ENCODE peak calls at places on chromosomes 6 and 20, in seven cellular contexts. One of them, this sample, is unnamed.

GRCh38 chr20:36775196-36775595 is 1.6 kb upstream of the DSN1 start:
- DNase-seq in GM12865: no peak
- DNase-seq in AG10803: no peak
- DNase-seq in CD14-positive monocyte: no peak
- DNase-seq in stomach: no peak
- DNase-seq in prostate gland: peak
- DNase-seq in PC-3: no peak
- DNase-seq in this sample: no peak

GRCh38 chr6:30556006-30556713 is at the start of gene GNL1:
- DNase-seq in GM12865: peak
- DNase-seq in AG10803: peak
- DNase-seq in CD14-positive monocyte: peak
- DNase-seq in stomach: peak
- DNase-seq in prostate gland: peak
- DNase-seq in PC-3: peak
- DNase-seq in this sample: peak

GRCh38 chr6:144855812-144856531 is 570.8 kb downstream of the UTRN start:
- DNase-seq in GM12865: no peak
- DNase-seq in AG10803: no peak
- DNase-seq in CD14-positive monocyte: no peak
- DNase-seq in stomach: no peak
- DNase-seq in prostate gland: no peak
- DNase-seq in PC-3: no peak
- DNase-seq in this sample: no peak

GRCh38 chr6:157873735-157874344 is 50.8 kb downstream of the SNX9 start:
- DNase-seq in GM12865: peak
- DNase-seq in AG10803: peak
- DNase-seq in CD14-positive monocyte: peak
- DNase-seq in stomach: peak
- DNase-seq in prostate gland: peak
- DNase-seq in PC-3: peak
- DNase-seq in this sample: peak

GRCh38 chr6:87700729-87701675 is 1.0 kb downstream of the AKIRIN2 start:
- DNase-seq in GM12865: peak
- DNase-seq in AG10803: peak
- DNase-seq in CD14-positive monocyte: peak
- DNase-seq in stomach: no peak
- DNase-seq in prostate gland: peak
- DNase-seq in PC-3: peak
- DNase-seq in this sample: peak

GRCh38 chr20:62258499-62259293 is 20.4 kb downstream of the OSBPL2 start:
- DNase-seq in GM12865: no peak
- DNase-seq in AG10803: peak
- DNase-seq in CD14-positive monocyte: no peak
- DNase-seq in stomach: no peak
- DNase-seq in prostate gland: no peak
- DNase-seq in PC-3: peak
- DNase-seq in this sample: no peak

GRCh38 chr6:166465671-166466087 is 82.9 kb upstream of the MPC1 start:
- DNase-seq in GM12865: no peak
- DNase-seq in AG10803: peak
- DNase-seq in CD14-positive monocyte: no peak
- DNase-seq in stomach: no peak
- DNase-seq in prostate gland: no peak
- DNase-seq in PC-3: no peak
- DNase-seq in this sample: no peak

GRCh38 chr20:48040051-48040450 is 254.8 kb upstream of the SULF2 start:
- DNase-seq in GM12865: no peak
- DNase-seq in AG10803: no peak
- DNase-seq in CD14-positive monocyte: no peak
- DNase-seq in stomach: no peak
- DNase-seq in prostate gland: no peak
- DNase-seq in PC-3: no peak
- DNase-seq in this sample: no peak

GRCh38 chr6:5752282-5752681 is 254.4 kb downstream of the NRN1 start:
- DNase-seq in GM12865: no peak
- DNase-seq in AG10803: peak
- DNase-seq in CD14-positive monocyte: no peak
- DNase-seq in stomach: no peak
- DNase-seq in prostate gland: no peak
- DNase-seq in PC-3: peak
- DNase-seq in this sample: no peak

GRCh38 chr6:137043710-137044365 is 927 bp downstream of the IL20RA start:
- DNase-seq in GM12865: no peak
- DNase-seq in AG10803: peak
- DNase-seq in CD14-positive monocyte: no peak
- DNase-seq in stomach: peak
- DNase-seq in prostate gland: peak
- DNase-seq in PC-3: peak
- DNase-seq in this sample: no peak

GRCh38 chr6:39196648-39197047 is 32.6 kb downstream of the KCNK5 start:
- DNase-seq in GM12865: no peak
- DNase-seq in AG10803: no peak
- DNase-seq in CD14-positive monocyte: no peak
- DNase-seq in stomach: no peak
- DNase-seq in prostate gland: no peak
- DNase-seq in PC-3: peak
- DNase-seq in this sample: no peak

GRCh38 chr6:39195792-39196385 is 33.4 kb downstream of the KCNK5 start:
- DNase-seq in GM12865: no peak
- DNase-seq in AG10803: no peak
- DNase-seq in CD14-positive monocyte: no peak
- DNase-seq in stomach: no peak
- DNase-seq in prostate gland: no peak
- DNase-seq in PC-3: no peak
- DNase-seq in this sample: no peak

GRCh38 chr6:39199541-39199940 is 29.7 kb downstream of the KCNK5 start:
- DNase-seq in GM12865: no peak
- DNase-seq in AG10803: no peak
- DNase-seq in CD14-positive monocyte: no peak
- DNase-seq in stomach: no peak
- DNase-seq in prostate gland: no peak
- DNase-seq in PC-3: no peak
- DNase-seq in this sample: no peak

GRCh38 chr6:39199976-39200375 is 29.3 kb downstream of the KCNK5 start:
- DNase-seq in GM12865: no peak
- DNase-seq in AG10803: no peak
- DNase-seq in CD14-positive monocyte: no peak
- DNase-seq in stomach: no peak
- DNase-seq in prostate gland: no peak
- DNase-seq in PC-3: no peak
- DNase-seq in this sample: no peak

GRCh38 chr6:39197521-39198500 is 31.5 kb downstream of the KCNK5 start:
- DNase-seq in GM12865: no peak
- DNase-seq in AG10803: no peak
- DNase-seq in CD14-positive monocyte: no peak
- DNase-seq in stomach: no peak
- DNase-seq in prostate gland: no peak
- DNase-seq in PC-3: no peak
- DNase-seq in this sample: peak
- TF ChIP-seq CTCF in GM12865: no peak
- TF ChIP-seq CTCF in AG10803: no peak
- TF ChIP-seq CTCF in CD14-positive monocyte: no peak
- TF ChIP-seq CTCF in stomach: no peak
- TF ChIP-seq CTCF in prostate gland: no peak
- TF ChIP-seq CTCF in PC-3: no peak
- TF ChIP-seq CTCF in this sample: no peak

GRCh38 chr6:74574794-74575193 is 631.1 kb downstream of the COL12A1 start:
- DNase-seq in GM12865: peak
- DNase-seq in AG10803: peak
- DNase-seq in CD14-positive monocyte: no peak
- DNase-seq in stomach: no peak
- DNase-seq in prostate gland: no peak
- DNase-seq in PC-3: peak
- DNase-seq in this sample: peak
- TF ChIP-seq CTCF in GM12865: peak
- TF ChIP-seq CTCF in AG10803: peak
- TF ChIP-seq CTCF in CD14-positive monocyte: peak
- TF ChIP-seq CTCF in stomach: no peak
- TF ChIP-seq CTCF in prostate gland: no peak
- TF ChIP-seq CTCF in PC-3: peak
- TF ChIP-seq CTCF in this sample: peak

DNA sequence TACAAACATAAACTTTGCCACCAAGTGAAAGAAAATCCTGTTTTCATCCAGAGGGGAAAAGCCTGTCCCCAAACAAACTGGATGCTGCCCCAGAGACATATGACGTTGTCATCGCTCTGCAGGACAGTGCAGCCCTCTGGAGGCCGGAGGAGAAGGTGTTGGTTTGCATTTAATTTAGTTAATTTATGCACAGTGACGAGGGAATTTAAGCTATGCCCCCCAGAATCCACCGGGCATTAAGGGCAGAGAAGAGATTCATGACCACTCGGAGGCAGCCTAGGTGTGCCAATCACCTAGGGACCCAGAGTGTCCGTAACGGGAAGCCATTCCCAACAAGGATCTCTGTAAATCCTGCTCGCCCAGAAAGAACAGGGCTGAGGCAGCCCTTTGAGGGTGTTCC is 45.1 kb downstream of the NINL start:
- DNase-seq in GM12865: peak
- DNase-seq in AG10803: peak
- DNase-seq in CD14-positive monocyte: no peak
- DNase-seq in stomach: no peak
- DNase-seq in prostate gland: no peak
- DNase-seq in PC-3: peak
- DNase-seq in this sample: no peak
- TF ChIP-seq CTCF in GM12865: peak
- TF ChIP-seq CTCF in AG10803: peak
- TF ChIP-seq CTCF in CD14-positive monocyte: no peak
- TF ChIP-seq CTCF in stomach: no peak
- TF ChIP-seq CTCF in prostate gland: peak
- TF ChIP-seq CTCF in PC-3: peak
- TF ChIP-seq CTCF in this sample: no peak

GRCh38 chr6:44099192-44099591 is 28.1 kb downstream of the MRPL14 start:
- DNase-seq in GM12865: no peak
- DNase-seq in AG10803: no peak
- DNase-seq in CD14-positive monocyte: no peak
- DNase-seq in stomach: no peak
- DNase-seq in prostate gland: no peak
- DNase-seq in PC-3: no peak
- DNase-seq in this sample: no peak

GRCh38 chr6:44101832-44102231 is 25.4 kb downstream of the MRPL14 start:
- DNase-seq in GM12865: no peak
- DNase-seq in AG10803: no peak
- DNase-seq in CD14-positive monocyte: no peak
- DNase-seq in stomach: no peak
- DNase-seq in prostate gland: no peak
- DNase-seq in PC-3: no peak
- DNase-seq in this sample: no peak

GRCh38 chr6:44102527-44102926 is 24.7 kb downstream of the MRPL14 start:
- DNase-seq in GM12865: no peak
- DNase-seq in AG10803: no peak
- DNase-seq in CD14-positive monocyte: no peak
- DNase-seq in stomach: no peak
- DNase-seq in prostate gland: no peak
- DNase-seq in PC-3: no peak
- DNase-seq in this sample: no peak

GRCh38 chr6:44097782-44098317 is 29.4 kb downstream of the MRPL14 start:
- DNase-seq in GM12865: no peak
- DNase-seq in AG10803: no peak
- DNase-seq in CD14-positive monocyte: no peak
- DNase-seq in stomach: no peak
- DNase-seq in prostate gland: no peak
- DNase-seq in PC-3: no peak
- DNase-seq in this sample: no peak

DNA sequence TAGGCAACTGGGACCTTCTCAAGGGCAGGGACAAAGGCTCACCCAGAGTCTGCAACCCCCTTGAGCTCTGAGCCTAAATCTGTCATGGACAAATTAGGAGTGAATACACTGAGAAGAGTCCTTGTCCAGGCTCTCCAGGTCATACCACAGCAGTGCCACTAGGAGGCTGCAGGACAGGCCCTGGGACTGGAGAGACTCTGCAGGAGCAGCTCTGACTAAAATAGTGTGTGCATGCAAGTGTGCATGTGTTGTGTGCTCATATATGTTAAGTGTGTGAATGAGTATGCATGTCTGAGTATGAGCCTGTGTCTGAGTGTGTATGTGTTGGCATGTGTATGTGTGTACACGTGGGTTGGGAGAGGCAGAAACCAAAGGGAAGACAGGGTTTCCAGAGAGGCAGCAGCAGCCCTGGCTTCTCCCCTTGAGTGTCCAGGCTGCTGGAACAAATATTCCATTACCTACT is 27.1 kb downstream of the MRPL14 start:
- DNase-seq in GM12865: peak
- DNase-seq in AG10803: no peak
- DNase-seq in CD14-positive monocyte: no peak
- DNase-seq in stomach: peak
- DNase-seq in prostate gland: no peak
- DNase-seq in PC-3: peak
- DNase-seq in this sample: peak
- TF ChIP-seq CTCF in GM12865: peak
- TF ChIP-seq CTCF in AG10803: peak
- TF ChIP-seq CTCF in CD14-positive monocyte: peak
- TF ChIP-seq CTCF in stomach: no peak
- TF ChIP-seq CTCF in prostate gland: peak
- TF ChIP-seq CTCF in PC-3: peak
- TF ChIP-seq CTCF in this sample: peak

GRCh38 chr20:63929071-63929470 is 27.1 kb downstream of the UCKL1 start:
- DNase-seq in GM12865: no peak
- DNase-seq in AG10803: no peak
- DNase-seq in CD14-positive monocyte: no peak
- DNase-seq in stomach: no peak
- DNase-seq in prostate gland: no peak
- DNase-seq in PC-3: no peak
- DNase-seq in this sample: no peak
- TF ChIP-seq CTCF in GM12865: no peak
- TF ChIP-seq CTCF in AG10803: no peak
- TF ChIP-seq CTCF in CD14-positive monocyte: no peak
- TF ChIP-seq CTCF in stomach: no peak
- TF ChIP-seq CTCF in prostate gland: no peak
- TF ChIP-seq CTCF in PC-3: no peak
- TF ChIP-seq CTCF in this sample: no peak